ENCODE peak calls at places on chromosomes 6 and 20, in ten cellular contexts. One of them, this sample, is unnamed.
A peak's percentile ranks its signal among the peaks of the same experiment; 100 is the strongest.

GRCh38 chr20:41200446-41201202 is 63.3 kb downstream of the PLCG1 start:
- DNase-seq in lower leg skin: no peak
- DNase-seq in CD8-positive, alpha-beta memory T cell: no peak
- DNase-seq in left ventricle myocardium inferior: no peak
- DNase-seq in WTC11: no peak
- DNase-seq in lower lobe of right lung: no peak
- DNase-seq in stimulated activated CD4-positive, alpha-beta T cell treated with anti-CD3 and anti-CD28 coated beads, Interleukin-15, amount 100 ng/mL, for 24 hours: no peak
- DNase-seq in CD8-positive, alpha-beta T cell: no peak
- DNase-seq in HFFc6: no peak
- DNase-seq in effector CD4-positive, alpha-beta T cell: no peak
- DNase-seq in this sample: no peak

GRCh38 chr6:97958143-97958542 is 675.1 kb upstream of the MMS22L start:
- DNase-seq in lower leg skin: no peak
- DNase-seq in CD8-positive, alpha-beta memory T cell: no peak
- DNase-seq in left ventricle myocardium inferior: peak; percentile 17
- DNase-seq in WTC11: peak; percentile 60
- DNase-seq in lower lobe of right lung: peak; percentile 28
- DNase-seq in stimulated activated CD4-positive, alpha-beta T cell treated with anti-CD3 and anti-CD28 coated beads, Interleukin-15, amount 100 ng/mL, for 24 hours: no peak
- DNase-seq in CD8-positive, alpha-beta T cell: no peak
- DNase-seq in HFFc6: no peak
- DNase-seq in effector CD4-positive, alpha-beta T cell: no peak
- DNase-seq in this sample: no peak

GRCh38 chr20:47055699-47056369 is 161.2 kb downstream of the EYA2 start:
- DNase-seq in lower leg skin: peak; percentile 78
- DNase-seq in CD8-positive, alpha-beta memory T cell: no peak
- DNase-seq in left ventricle myocardium inferior: no peak
- DNase-seq in WTC11: no peak
- DNase-seq in lower lobe of right lung: no peak
- DNase-seq in stimulated activated CD4-positive, alpha-beta T cell treated with anti-CD3 and anti-CD28 coated beads, Interleukin-15, amount 100 ng/mL, for 24 hours: no peak
- DNase-seq in CD8-positive, alpha-beta T cell: no peak
- DNase-seq in HFFc6: no peak
- DNase-seq in effector CD4-positive, alpha-beta T cell: no peak
- DNase-seq in this sample: no peak

GRCh38 chr6:152575186-152575585 is 62.0 kb downstream of the SYNE1 start:
- DNase-seq in lower leg skin: no peak
- DNase-seq in CD8-positive, alpha-beta memory T cell: no peak
- DNase-seq in left ventricle myocardium inferior: no peak
- DNase-seq in WTC11: no peak
- DNase-seq in lower lobe of right lung: no peak
- DNase-seq in stimulated activated CD4-positive, alpha-beta T cell treated with anti-CD3 and anti-CD28 coated beads, Interleukin-15, amount 100 ng/mL, for 24 hours: no peak
- DNase-seq in CD8-positive, alpha-beta T cell: no peak
- DNase-seq in HFFc6: no peak
- DNase-seq in effector CD4-positive, alpha-beta T cell: no peak
- DNase-seq in this sample: no peak

GRCh38 chr6:111874030-111874425 is 776 bp upstream of the FYN start:
- DNase-seq in lower leg skin: no peak
- DNase-seq in CD8-positive, alpha-beta memory T cell: peak; percentile 73
- DNase-seq in left ventricle myocardium inferior: no peak
- DNase-seq in WTC11: no peak
- DNase-seq in lower lobe of right lung: no peak
- DNase-seq in stimulated activated CD4-positive, alpha-beta T cell treated with anti-CD3 and anti-CD28 coated beads, Interleukin-15, amount 100 ng/mL, for 24 hours: peak; percentile 86
- DNase-seq in CD8-positive, alpha-beta T cell: peak; percentile 62
- DNase-seq in HFFc6: no peak
- DNase-seq in effector CD4-positive, alpha-beta T cell: peak; percentile 67
- DNase-seq in this sample: no peak

GRCh38 chr6:6841571-6841970 is 253.1 kb downstream of the LY86 start:
- DNase-seq in lower leg skin: no peak
- DNase-seq in CD8-positive, alpha-beta memory T cell: no peak
- DNase-seq in left ventricle myocardium inferior: no peak
- DNase-seq in WTC11: no peak
- DNase-seq in lower lobe of right lung: no peak
- DNase-seq in stimulated activated CD4-positive, alpha-beta T cell treated with anti-CD3 and anti-CD28 coated beads, Interleukin-15, amount 100 ng/mL, for 24 hours: no peak
- DNase-seq in CD8-positive, alpha-beta T cell: no peak
- DNase-seq in HFFc6: no peak
- DNase-seq in effector CD4-positive, alpha-beta T cell: no peak
- DNase-seq in this sample: peak; percentile 54

GRCh38 chr6:161584051-161584450 is 310.2 kb upstream of the AGPAT4 start:
- DNase-seq in lower leg skin: no peak
- DNase-seq in CD8-positive, alpha-beta memory T cell: no peak
- DNase-seq in left ventricle myocardium inferior: no peak
- DNase-seq in WTC11: no peak
- DNase-seq in lower lobe of right lung: no peak
- DNase-seq in stimulated activated CD4-positive, alpha-beta T cell treated with anti-CD3 and anti-CD28 coated beads, Interleukin-15, amount 100 ng/mL, for 24 hours: no peak
- DNase-seq in CD8-positive, alpha-beta T cell: no peak
- DNase-seq in HFFc6: no peak
- DNase-seq in effector CD4-positive, alpha-beta T cell: no peak
- DNase-seq in this sample: no peak

GRCh38 chr6:20681243-20681684 is 147.0 kb downstream of the CDKAL1 start:
- DNase-seq in lower leg skin: no peak
- DNase-seq in CD8-positive, alpha-beta memory T cell: no peak
- DNase-seq in left ventricle myocardium inferior: no peak
- DNase-seq in WTC11: no peak
- DNase-seq in lower lobe of right lung: no peak
- DNase-seq in stimulated activated CD4-positive, alpha-beta T cell treated with anti-CD3 and anti-CD28 coated beads, Interleukin-15, amount 100 ng/mL, for 24 hours: no peak
- DNase-seq in CD8-positive, alpha-beta T cell: no peak
- DNase-seq in HFFc6: no peak
- DNase-seq in effector CD4-positive, alpha-beta T cell: no peak
- DNase-seq in this sample: no peak

GRCh38 chr6:155171109-155171746 is 92.6 kb upstream of the CLDN20 start:
- DNase-seq in lower leg skin: peak; percentile 93
- DNase-seq in CD8-positive, alpha-beta memory T cell: peak; percentile 23
- DNase-seq in left ventricle myocardium inferior: no peak
- DNase-seq in WTC11: no peak
- DNase-seq in lower lobe of right lung: no peak
- DNase-seq in stimulated activated CD4-positive, alpha-beta T cell treated with anti-CD3 and anti-CD28 coated beads, Interleukin-15, amount 100 ng/mL, for 24 hours: peak; percentile 91
- DNase-seq in CD8-positive, alpha-beta T cell: peak; percentile 64
- DNase-seq in HFFc6: peak; percentile 97
- DNase-seq in effector CD4-positive, alpha-beta T cell: peak; percentile 68
- DNase-seq in this sample: no peak

GRCh38 chr6:111482236-111482958 is 621 bp downstream of the REV3L start:
- DNase-seq in lower leg skin: peak; percentile 91
- DNase-seq in CD8-positive, alpha-beta memory T cell: no peak
- DNase-seq in left ventricle myocardium inferior: peak; percentile 40
- DNase-seq in WTC11: peak; percentile 23
- DNase-seq in lower lobe of right lung: peak; percentile 66
- DNase-seq in stimulated activated CD4-positive, alpha-beta T cell treated with anti-CD3 and anti-CD28 coated beads, Interleukin-15, amount 100 ng/mL, for 24 hours: peak; percentile 60
- DNase-seq in CD8-positive, alpha-beta T cell: peak; percentile 46
- DNase-seq in HFFc6: peak; percentile 37
- DNase-seq in effector CD4-positive, alpha-beta T cell: peak; percentile 38
- DNase-seq in this sample: no peak